ENCODE peak calls at places on chromosomes 7 and 10, in six cellular contexts. H is A549, E is HepG2, M is endothelial cell of umbilical vein, R is K562, Q is GM12878. Z is an unnamed sample.

GRCh38 chr7:105198223-105198622 is 184.2 kb downstream of the KMT2E start:
- DNase-seq in M (peak; percentile 10), H (no peak), Q (no peak), R (no peak), E (peak; percentile 39), Z (no peak)

GRCh38 chr10:5841965-5842364 is 28.7 kb upstream of the GDI2 start:
- DNase-seq in R (no peak), Q (no peak), E (no peak), H (no peak), M (no peak), Z (no peak)

GRCh38 chr7:4226166-4226857 is 455.8 kb upstream of the FOXK1 start:
- DNase-seq in E (peak; percentile 8), M (no peak), H (no peak), R (no peak), Q (no peak), Z (peak; percentile 36)

GRCh38 chr10:44647877-44648542 is 263.1 kb upstream of the CXCL12 start:
- DNase-seq in E (no peak), R (no peak), Q (peak; percentile 27), H (no peak), M (no peak), Z (no peak)

GRCh38 chr10:73229567-73229966 is 17.5 kb downstream of the DNAJC9 start:
- DNase-seq in M (no peak), H (no peak), E (no peak), Q (no peak), R (no peak), Z (peak; percentile 48)

GRCh38 chr10:79239930-79240713 is 107.1 kb upstream of the PPIF start:
- DNase-seq in E (no peak), H (no peak), M (no peak), Q (no peak), R (peak; percentile 57), Z (peak; percentile 25)

GRCh38 chr10:69119896-69120295 is 4.1 kb upstream of the VPS26A start:
- DNase-seq in M (no peak), H (no peak), Q (no peak), R (no peak), E (no peak), Z (no peak)

GRCh38 chr7:110897538-110897937 is 193.4 kb upstream of the LRRN3 start:
- DNase-seq in Q (no peak), E (no peak), H (no peak), R (no peak), M (no peak), Z (no peak)

GRCh38 chr10:77531441-77532001 is 106.1 kb downstream of the KCNMA1 start:
- DNase-seq in E (no peak), R (no peak), Q (no peak), M (peak; percentile 58), H (peak; percentile 90), Z (peak; percentile 58)

GRCh38 chr7:131284702-131285419 is 42.8 kb upstream of the MKLN1 start:
- DNase-seq in E (no peak), M (peak; percentile 11), R (no peak), H (no peak), Q (no peak), Z (no peak)

GRCh38 chr7:68456469-68456868 is 1141.8 kb upstream of the AUTS2 start:
- DNase-seq in Q (no peak), M (no peak), R (no peak), E (no peak), H (no peak), Z (no peak)

DNA sequence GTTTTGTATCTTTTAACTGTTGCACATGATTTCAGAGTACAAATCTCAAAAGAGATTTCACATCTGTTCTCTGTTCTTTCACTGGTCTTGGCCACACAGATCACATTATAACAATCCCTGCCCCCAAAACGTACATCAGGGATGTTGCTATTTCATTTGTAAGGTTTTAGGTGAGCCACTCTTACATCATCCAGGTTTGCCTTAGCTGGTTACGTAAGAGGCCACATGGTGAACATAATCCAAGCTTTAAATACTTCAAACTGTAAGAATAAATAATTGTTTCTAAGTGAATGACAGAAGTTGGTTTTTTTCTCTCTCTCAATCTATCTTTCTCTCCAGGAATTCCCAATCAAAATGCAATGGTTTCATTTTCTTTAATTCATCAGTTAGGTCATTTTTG is 245.9 kb upstream of the HGF start:
- DNase-seq in Q (no peak), H (no peak), E (no peak), M (no peak), R (no peak), Z (peak; percentile 16)
- TF ChIP-seq MYC in Q (no peak), H (no peak), E (no peak), M (no peak), R (no peak), Z (no peak)

GRCh38 chr7:90337106-90337505 is 9.4 kb upstream of the GTPBP10 start:
- DNase-seq in R (no peak), H (no peak), Q (no peak), E (no peak), M (no peak), Z (no peak)
- TF ChIP-seq MAX in R (no peak), H (no peak), Q (no peak), E (no peak), M (no peak), Z (no peak)

DNA sequence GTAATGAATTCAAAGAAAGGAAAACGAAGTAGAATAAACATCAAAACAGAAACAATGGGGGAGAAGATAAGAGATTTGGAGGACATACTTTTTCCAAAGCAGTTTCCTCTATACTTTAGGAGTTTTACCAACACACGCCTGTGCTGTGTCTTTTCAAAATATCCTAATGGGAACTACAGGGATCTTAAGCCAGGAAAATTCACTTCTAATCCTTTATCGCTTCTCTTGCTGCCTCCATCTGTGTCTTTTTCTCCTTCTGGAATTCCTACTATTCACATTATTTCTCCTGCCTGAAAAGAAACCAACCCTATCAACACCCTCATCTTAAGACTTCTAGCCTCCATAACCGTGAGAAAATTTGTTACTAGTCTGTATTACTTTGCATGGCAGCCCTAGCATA is 6.8 kb downstream of the HNRNPF start:
- DNase-seq in Q (no peak), H (no peak), E (no peak), M (peak; percentile 22), R (no peak), Z (no peak)
- H3K4me3 ChIP-seq in Q (peak overlapping the region; percentile 98), H (no peak overlapping the region), E (no peak overlapping the region), M (no peak overlapping the region), R (no peak overlapping the region), Z (peak overlapping the region; percentile 98)

DNA sequence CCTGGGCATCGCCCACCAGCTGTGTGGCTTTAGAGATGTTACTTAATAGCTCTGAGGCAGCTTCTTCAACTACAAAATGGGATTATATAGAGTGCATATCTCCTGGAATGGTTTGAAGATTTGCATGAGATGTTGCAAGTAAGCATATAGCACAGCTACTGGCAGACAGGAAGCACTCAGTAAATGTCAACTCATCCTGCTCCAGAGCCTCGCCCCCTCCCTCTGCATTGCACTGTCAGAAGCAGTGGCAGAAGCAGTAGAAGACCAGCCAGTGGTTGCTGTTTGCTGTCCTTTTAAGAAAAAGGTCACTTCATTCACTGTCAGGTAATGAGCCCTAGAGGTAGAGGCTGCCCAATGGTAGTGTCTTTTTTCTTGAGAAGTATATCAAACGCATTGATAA is 180.0 kb upstream of the GHITM start:
- DNase-seq in Q (no peak), E (no peak), H (no peak), M (no peak), R (no peak), Z (peak; percentile 73)
- TF ChIP-seq MYC in Q (no peak), E (no peak), H (no peak), M (no peak), R (no peak), Z (no peak)

GRCh38 chr7:47709051-47709450 is 127.1 kb upstream of the TNS3 start:
- DNase-seq in E (no peak), M (no peak), Q (no peak), H (no peak), R (no peak), Z (no peak)

GRCh38 chr7:47711776-47712175 is 129.9 kb upstream of the TNS3 start:
- DNase-seq in H (no peak), Q (no peak), M (no peak), R (no peak), E (no peak), Z (no peak)

GRCh38 chr7:47712416-47712815 is 130.5 kb upstream of the TNS3 start:
- DNase-seq in H (no peak), M (no peak), E (no peak), R (no peak), Q (no peak), Z (no peak)

GRCh38 chr7:47709451-47709850 is 127.5 kb upstream of the TNS3 start:
- DNase-seq in H (no peak), Q (no peak), E (no peak), R (no peak), M (no peak), Z (no peak)

GRCh38 chr7:47710201-47710935 is 128.5 kb upstream of the TNS3 start:
- DNase-seq in R (no peak), H (no peak), M (no peak), E (no peak), Q (no peak), Z (no peak)
- TF ChIP-seq MAX in R (no peak), H (no peak), M (no peak), E (no peak), Q (no peak), Z (no peak)

Z was measured in NB4.